ENCODE peak calls at places on chromosome X, in five cellular contexts. U is progenitor cell of endocrine pancreas, Y is fibroblast of lung, W is GM12864, L is uterus. N is an unnamed sample.

GRCh38 chrX:21926116-21926515 is 14.4 kb upstream of the SMS start:
- DNase-seq in U (no peak), Y (no peak), W (no peak), L (no peak), N (no peak)

GRCh38 chrX:18149454-18149853 is 71.2 kb downstream of the BEND2 start:
- DNase-seq in U (no peak), Y (no peak), W (no peak), L (no peak), N (no peak)

GRCh38 chrX:1417921-1418875 is 26.3 kb upstream of the SLC25A6 start:
- DNase-seq in U (no peak), Y (no peak), W (no peak), L (no peak), N (no peak)

GRCh38 chrX:46376246-46376885 is 168.9 kb downstream of the ZNF674 start:
- DNase-seq in U (no peak), Y (peak; percentile 56), W (no peak), L (peak; percentile 20), N (no peak)

GRCh38 chrX:17588303-17588702 is 149.0 kb upstream of the SCML1 start:
- DNase-seq in U (no peak), Y (peak; percentile 58), W (no peak), L (no peak), N (no peak)

GRCh38 chrX:10628906-10629305 is 8.5 kb upstream of the MID1 start:
- DNase-seq in U (no peak), Y (peak; percentile 74), W (no peak), L (no peak), N (no peak)

GRCh38 chrX:16148896-16149295 is 18.4 kb upstream of the MAGEB17 start:
- DNase-seq in U (no peak), Y (peak; percentile 25), W (no peak), L (no peak), N (no peak)

GRCh38 chrX:79366888-79367749 is at the start of gene ITM2A:
- DNase-seq in U (no peak), Y (no peak), W (no peak), L (peak; percentile 28), N (peak; percentile 37)

GRCh38 chrX:16869393-16870094 is 618 bp downstream of the RBBP7 start:
- DNase-seq in U (peak; percentile 45), Y (no peak), W (no peak), L (peak; percentile 19), N (peak; percentile 56)

GRCh38 chrX:151754042-151754419 is 19.5 kb downstream of the CNGA2 start:
- DNase-seq in U (no peak), Y (peak; percentile 88), W (no peak), L (no peak), N (no peak)

GRCh38 chrX:109856974-109857373 is 123.9 kb upstream of the ACSL4 start:
- DNase-seq in U (no peak), Y (peak; percentile 14), W (no peak), L (no peak), N (no peak)

GRCh38 chrX:119694601-119695534 is 1.9 kb upstream of the SEPTIN6 start:
- DNase-seq in U (no peak), Y (no peak), W (no peak), L (no peak), N (no peak)

GRCh38 chrX:68584221-68584620 is 63.2 kb upstream of the STARD8 start:
- DNase-seq in U (no peak), Y (no peak), W (no peak), L (no peak), N (no peak)

GRCh38 chrX:27086221-27086620 is 376.9 kb downstream of the PPP4R3C start:
- DNase-seq in U (no peak), Y (no peak), W (no peak), L (no peak), N (no peak)

GRCh38 chrX:22314211-22314610 is 41.5 kb downstream of the CBLL2 start:
- DNase-seq in U (no peak), Y (peak; percentile 34), W (no peak), L (no peak), N (no peak)

GRCh38 chrX:85375333-85375738 is 4.1 kb downstream of the POF1B start:
- DNase-seq in U (no peak), Y (no peak), W (no peak), L (no peak), N (no peak)

GRCh38 chrX:66919280-66919832 is 280.5 kb upstream of the EDA2R start:
- DNase-seq in U (no peak), Y (no peak), W (no peak), L (peak; percentile 39), N (no peak)

GRCh38 chrX:9997524-9997923 is 30.4 kb downstream of the CLDN34 start:
- DNase-seq in U (no peak), Y (no peak), W (no peak), L (no peak), N (no peak)

GRCh38 chrX:66634272-66634671 is 4.6 kb downstream of the EDA2R start:
- DNase-seq in U (no peak), Y (peak; percentile 51), W (no peak), L (no peak), N (no peak)

GRCh38 chrX:96683997-96684338 is 674 bp upstream of the DIAPH2 start:
- DNase-seq in U (no peak), Y (no peak), W (no peak), L (no peak), N (no peak)

GRCh38 chrX:1589356-1590130 is 1.9 kb upstream of the AKAP17A start:
- DNase-seq in U (no peak), Y (no peak), W (no peak), L (no peak), N (no peak)

GRCh38 chrX:39841604-39842003 is 256.2 kb downstream of the BCOR start:
- DNase-seq in U (no peak), Y (no peak), W (no peak), L (no peak), N (no peak)

GRCh38 chrX:151167791-151168345 is 8.5 kb upstream of the GPR50 start:
- DNase-seq in U (no peak), Y (no peak), W (no peak), L (no peak), N (no peak)

GRCh38 chrX:153474718-153475117 is 4.3 kb upstream of the HAUS7 start:
- DNase-seq in U (no peak), Y (peak; percentile 70), W (no peak), L (peak; percentile 77), N (peak; percentile 36)

GRCh38 chrX:139202742-139203410 is 327.7 kb upstream of the F9 start:
- DNase-seq in U (peak; percentile 45), Y (no peak), W (no peak), L (no peak), N (no peak)

GRCh38 chrX:78455901-78456300 is 128.5 kb upstream of the CYSLTR1 start:
- DNase-seq in U (no peak), Y (peak; percentile 33), W (no peak), L (no peak), N (no peak)

GRCh38 chrX:140933056-140933455 is 69.3 kb upstream of the SPANXB1 start:
- DNase-seq in U (no peak), Y (no peak), W (no peak), L (no peak), N (no peak)

GRCh38 chrX:3280706-3281105 is 65.7 kb downstream of the MXRA5 start:
- DNase-seq in U (no peak), Y (peak; percentile 58), W (no peak), L (no peak), N (no peak)

GRCh38 chrX:149453030-149453429 is 52.1 kb downstream of the IDS start:
- DNase-seq in U (no peak), Y (peak; percentile 45), W (no peak), L (no peak), N (no peak)

GRCh38 chrX:129239371-129239770 is 283.9 kb downstream of the SMARCA1 start:
- DNase-seq in U (no peak), Y (peak; percentile 91), W (no peak), L (no peak), N (no peak)

GRCh38 chrX:54826598-54826997 is 19.1 kb downstream of the MAGED2 start:
- DNase-seq in U (no peak), Y (peak; percentile 14), W (no peak), L (no peak), N (no peak)

GRCh38 chrX:94961730-94962129 is 1287.7 kb downstream of the FAM133A start:
- DNase-seq in U (no peak), Y (no peak), W (no peak), L (no peak), N (no peak)

DNA sequence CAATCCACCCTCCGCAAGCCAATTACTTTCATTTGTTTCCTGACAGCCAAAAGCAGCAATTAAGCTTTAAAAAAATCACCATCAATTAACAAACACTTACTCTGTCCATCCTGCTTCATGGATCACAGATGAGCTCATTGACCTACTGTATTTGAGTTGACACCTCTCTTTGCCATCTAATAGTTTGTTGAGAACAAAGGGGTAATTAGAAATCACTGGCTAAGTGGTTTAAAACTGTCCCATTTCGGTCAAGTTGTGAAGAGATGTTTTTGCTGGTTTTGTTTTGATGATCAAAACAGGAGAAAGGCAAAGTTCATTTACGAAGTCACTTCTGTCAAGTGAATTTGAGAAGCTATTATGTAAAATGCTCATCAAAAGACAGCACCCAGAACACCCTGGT is 10.4 kb downstream of the SH3KBP1 start:
- DNase-seq in U (no peak), Y (no peak), W (no peak), L (no peak), N (no peak)
- TF ChIP-seq CTCF in U (no peak), Y (no peak), W (no peak), L (no peak), N (no peak)

GRCh38 chrX:70279081-70279480 is 2.9 kb upstream of the RAB41 start:
- DNase-seq in U (no peak), Y (no peak), W (no peak), L (no peak), N (no peak)
- TF ChIP-seq CTCF in U (no peak), Y (no peak), W (no peak), L (no peak), N (no peak)

DNA sequence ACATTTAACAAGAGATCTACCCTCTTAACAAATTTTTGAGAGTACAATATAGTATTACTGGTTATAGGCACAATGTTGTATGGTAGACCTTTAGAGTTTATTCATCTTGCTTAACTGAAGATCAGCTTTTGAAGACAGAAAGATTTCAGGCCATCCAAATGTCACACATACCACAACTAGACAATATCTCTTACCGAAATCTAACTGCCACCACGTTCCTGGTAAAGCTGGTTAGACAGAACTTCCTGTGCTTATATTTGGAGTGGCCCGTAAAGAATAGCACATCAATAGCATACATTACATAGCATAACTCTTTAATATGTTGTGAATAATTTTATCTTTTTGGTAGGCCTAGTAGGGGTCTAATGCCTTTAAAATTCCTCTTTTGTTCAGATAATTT is 29.8 kb upstream of the ARHGEF6 start:
- DNase-seq in U (no peak), Y (no peak), W (no peak), L (no peak), N (no peak)
- TF ChIP-seq CTCF in U (no peak), Y (no peak), W (no peak), L (no peak), N (no peak)

GRCh38 chrX:134646671-134647070 is 11.6 kb downstream of the PLAC1 start:
- DNase-seq in U (no peak), Y (no peak), W (no peak), L (no peak), N (no peak)

GRCh38 chrX:134646170-134646569 is 12.1 kb downstream of the PLAC1 start:
- DNase-seq in U (no peak), Y (no peak), W (no peak), L (no peak), N (no peak)

GRCh38 chrX:134654398-134655012 is 3.8 kb downstream of the PLAC1 start:
- DNase-seq in U (no peak), Y (no peak), W (no peak), L (no peak), N (no peak)

GRCh38 chrX:134649770-134650169 is 8.5 kb downstream of the PLAC1 start:
- DNase-seq in U (no peak), Y (no peak), W (no peak), L (no peak), N (no peak)
- TF ChIP-seq CTCF in U (no peak), Y (no peak), W (no peak), L (no peak), N (no peak)